ENCODE peak calls at places on chromosome 1, in four cellular contexts. O is K562, D is IMR-90, G is H1. A is an unnamed sample.

GRCh38 chr1:11198851-11199628 is 9.9 kb downstream of the ANGPTL7 start:
- DNase-seq in O (no peak), D (no peak), G (no peak), A (no peak)

GRCh38 chr1:247118946-247119446 is 14.8 kb upstream of the ZNF669 start:
- DNase-seq in O (peak; percentile 63), D (no peak), G (peak; percentile 93), A (no peak)

GRCh38 chr1:54475357-54476230 is 69.4 kb upstream of the SSBP3 start:
- DNase-seq in O (no peak), D (no peak), G (no peak), A (no peak)

GRCh38 chr1:30011970-30012369 is 711.4 kb downstream of the MATN1 start:
- DNase-seq in O (no peak), D (no peak), G (no peak), A (no peak)

GRCh38 chr1:76084029-76084627 is 9.6 kb downstream of the ST6GALNAC3 start:
- DNase-seq in O (no peak), D (no peak), G (no peak), A (no peak)

GRCh38 chr1:8541961-8542521 is 224.1 kb downstream of the SLC45A1 start:
- DNase-seq in O (peak; percentile 79), D (peak; percentile 83), G (no peak), A (no peak)

GRCh38 chr1:219372916-219373615 is 199.4 kb downstream of the LYPLAL1 start:
- DNase-seq in O (no peak), D (no peak), G (no peak), A (no peak)

GRCh38 chr1:49187054-49187453 is 410.4 kb upstream of the BEND5 start:
- DNase-seq in O (no peak), D (no peak), G (no peak), A (no peak)

GRCh38 chr1:245401881-245402598 is 247.3 kb downstream of the KIF26B start:
- DNase-seq in O (no peak), D (no peak), G (no peak), A (no peak)

DNA sequence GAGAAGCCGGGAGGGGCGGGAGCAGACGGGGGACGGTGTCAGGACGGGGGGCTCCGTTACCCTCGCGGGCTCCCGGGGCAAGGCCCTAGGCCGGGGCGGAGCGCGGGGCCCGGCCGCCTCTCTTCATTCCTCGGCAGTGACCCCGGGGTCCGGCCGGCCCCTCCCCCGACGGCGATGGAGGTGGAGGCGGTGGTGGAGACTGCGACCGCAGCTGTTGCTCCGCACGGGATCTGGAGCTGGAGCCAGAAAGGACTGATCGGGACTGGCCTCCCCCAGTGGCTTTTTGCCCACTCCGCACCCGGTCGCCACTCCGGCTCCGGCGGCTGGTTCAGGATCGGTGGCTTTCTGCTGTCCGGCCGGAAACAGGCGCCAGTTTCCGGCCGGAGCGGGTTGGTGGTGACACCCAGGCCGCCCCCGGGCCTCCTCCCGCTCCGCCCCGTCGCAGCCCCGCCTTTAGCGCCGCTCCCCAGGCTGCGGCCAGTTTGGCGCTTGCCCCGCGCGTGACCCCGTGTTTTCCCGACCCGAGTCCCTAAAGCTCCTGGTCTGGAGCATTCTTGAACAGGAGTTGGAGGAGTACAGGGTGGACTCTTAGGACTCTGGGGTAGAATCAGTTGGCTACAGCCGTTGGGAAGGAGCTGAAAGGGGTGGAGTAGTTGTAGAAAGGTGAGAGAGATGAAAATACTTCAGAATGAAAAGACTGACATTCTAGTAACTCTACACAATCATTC is at the start of gene OTUD7B:
- DNase-seq in O (peak; percentile 89), D (peak; percentile 84), G (peak; percentile 54), A (peak; percentile 89)
- TF ChIP-seq POLR2A in O (peak; percentile 80), D (peak; percentile 41), G (peak; percentile 89), A (peak; percentile 42)

DNA sequence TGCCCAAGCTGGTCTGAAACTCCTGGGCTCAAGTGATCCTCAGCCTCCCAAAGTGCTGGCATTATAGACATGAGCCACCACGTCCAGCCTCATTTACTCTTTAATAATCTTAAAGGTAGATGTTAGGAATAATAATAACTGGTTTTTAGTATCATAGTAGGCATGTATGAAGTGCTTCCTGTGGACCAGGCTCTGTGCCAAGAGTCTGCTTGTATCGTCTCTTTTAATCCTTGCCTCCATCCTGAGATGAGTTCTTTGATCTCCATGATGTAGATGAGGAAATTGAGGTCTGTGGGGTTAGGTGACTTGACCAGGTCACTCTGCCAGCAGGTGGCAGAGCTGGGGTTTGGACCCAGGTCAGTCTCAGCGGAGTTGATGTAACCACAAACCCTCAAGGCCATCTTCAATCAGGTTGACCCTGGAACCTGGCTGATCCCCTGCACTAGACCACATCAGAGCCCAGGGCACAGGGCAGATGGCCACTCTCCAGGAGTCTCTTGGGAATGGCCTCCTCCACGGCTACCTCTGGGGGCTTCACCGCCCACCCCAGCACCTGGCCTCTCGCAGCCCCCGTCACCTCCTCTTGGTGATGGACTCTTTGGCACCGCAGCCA is 11.3 kb downstream of the EFHD2 start:
- DNase-seq in O (no peak), D (no peak), G (no peak), A (no peak)
- H3K4me1 ChIP-seq in O (peaks cover 32% of the 10 kb centered on the region), D (peaks cover 18% of the 10 kb centered on the region), G (no peaks in the 10 kb centered on the region), A (no peaks in the 10 kb centered on the region)

GRCh38 chr1:52355847-52356505 is 10.0 kb downstream of the CC2D1B start:
- DNase-seq in O (no peak), D (no peak), G (no peak), A (no peak)
- TF ChIP-seq POLR2A in O (no peak), D (no peak), G (no peak), A (no peak)

DNA sequence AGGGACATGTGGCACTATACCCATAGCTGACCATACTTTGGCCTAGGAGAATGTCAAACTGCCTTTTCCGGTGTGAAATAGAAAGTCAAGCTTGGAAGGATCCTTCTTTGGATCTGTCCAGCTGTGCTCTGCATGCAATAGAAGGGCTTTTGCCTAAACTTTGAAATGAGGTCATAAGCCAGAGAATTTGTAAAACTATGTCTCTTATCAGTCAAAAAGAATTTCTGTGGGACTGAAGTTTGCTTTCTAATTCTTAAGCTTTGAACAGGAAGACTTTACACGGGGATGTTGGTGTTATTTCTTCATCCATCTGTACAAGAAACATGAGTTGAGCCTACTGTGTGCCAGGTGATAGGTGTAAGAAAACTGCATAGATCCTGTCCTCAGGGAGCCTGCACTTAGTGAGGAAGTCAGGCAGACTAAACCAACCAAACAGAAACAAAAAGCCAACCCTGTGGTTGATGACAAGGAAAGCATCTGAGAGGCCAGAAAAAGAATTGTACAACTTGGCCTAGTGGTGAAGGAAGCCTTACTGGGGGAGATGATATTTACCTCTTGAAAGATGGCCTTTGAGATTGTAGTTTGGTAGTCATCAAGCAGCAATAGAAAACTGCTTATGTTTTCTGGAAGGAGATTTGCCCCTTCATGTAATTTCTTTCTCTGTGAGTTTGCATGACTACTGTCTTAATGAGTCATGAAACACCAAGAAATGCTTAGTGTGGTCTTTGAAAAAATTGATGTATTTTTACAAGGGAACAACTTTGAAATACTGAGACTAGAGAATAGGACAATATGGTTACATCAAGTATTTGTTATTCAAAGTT is 24.8 kb downstream of the TGFB2 start:
- DNase-seq in O (no peak), D (peak; percentile 86), G (no peak), A (no peak)
- H3K4me1 ChIP-seq in O (no peaks in the 10 kb centered on the region), D (peaks cover 37% of the 10 kb centered on the region), G (no peaks in the 10 kb centered on the region), A (peaks cover 4% of the 10 kb centered on the region)

DNA sequence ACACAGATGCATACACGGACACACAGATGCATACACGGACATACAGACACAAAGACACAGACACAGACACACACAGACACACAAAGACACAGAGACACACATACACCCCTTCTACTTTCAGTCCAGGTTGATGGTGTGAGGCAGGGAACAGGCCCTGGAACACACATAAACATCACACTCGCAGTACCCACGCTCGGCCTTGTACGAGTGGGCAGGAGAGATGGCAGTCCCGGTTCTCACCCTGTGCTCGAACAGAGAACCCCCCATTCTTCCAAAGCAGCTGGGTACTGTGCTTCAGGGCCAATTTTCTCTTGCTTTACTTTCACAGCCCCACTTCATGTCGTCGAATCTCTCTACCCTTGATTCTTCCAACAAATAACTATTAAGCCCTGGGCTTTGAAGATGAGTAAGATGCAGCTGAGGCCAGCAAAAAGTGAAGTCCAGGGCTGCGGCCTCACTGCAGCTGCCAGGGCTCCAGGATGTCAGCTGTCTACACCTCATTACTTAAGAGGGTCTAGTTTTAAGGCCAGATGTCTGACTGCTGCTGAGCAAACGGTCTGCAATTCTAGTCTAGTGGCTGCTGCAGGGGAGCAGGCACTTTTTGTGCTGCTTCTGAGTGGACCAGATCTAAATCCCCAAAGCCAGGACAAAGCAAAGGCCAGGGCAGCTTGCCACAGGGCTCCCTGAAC is 90.1 kb downstream of the PGBD5 start:
- DNase-seq in O (no peak), D (peak; percentile 6), G (no peak), A (no peak)
- TF ChIP-seq POLR2A in O (no peak), D (no peak), G (no peak), A (no peak)